ENCODE peak calls at places on chromosomes 6 and 20, in five cellular contexts. B, T, J, C and X are unnamed samples.

GRCh38 chr6:146775227-146775626 is 176.5 kb downstream of the ADGB start:
- DNase-seq in B (no peak), T (peak; percentile 10), J (no peak), C (no peak), X (no peak)

GRCh38 chr6:150799276-150799805 is 66.2 kb upstream of the MTHFD1L start:
- DNase-seq in B (no peak), T (no peak), J (no peak), C (no peak), X (no peak)

GRCh38 chr6:7216941-7217621 is 95.9 kb downstream of the SSR1 start:
- DNase-seq in B (no peak), T (no peak), J (no peak), C (peak; percentile 66), X (no peak)

GRCh38 chr6:10595731-10596664 is 74.8 kb downstream of the GCNT2 start:
- DNase-seq in B (no peak), T (no peak), J (no peak), C (no peak), X (no peak)

GRCh38 chr6:142872376-142872775 is 72.6 kb downstream of the HIVEP2 start:
- DNase-seq in B (no peak), T (peak; percentile 51), J (no peak), C (no peak), X (no peak)

GRCh38 chr6:43834528-43835145 is 64.6 kb downstream of the VEGFA start:
- DNase-seq in B (no peak), T (no peak), J (no peak), C (no peak), X (no peak)

GRCh38 chr20:36122931-36123288 is 31.6 kb upstream of the EPB41L1 start:
- DNase-seq in B (no peak), T (no peak), J (no peak), C (no peak), X (no peak)

GRCh38 chr6:150380256-150380655 is 11.4 kb downstream of the IYD start:
- DNase-seq in B (no peak), T (peak; percentile 32), J (no peak), C (no peak), X (no peak)

GRCh38 chr20:23142162-23143050 is 56.3 kb upstream of the CD93 start:
- DNase-seq in B (no peak), T (no peak), J (no peak), C (no peak), X (no peak)

GRCh38 chr6:87436435-87436834 is 28.7 kb downstream of the CFAP206 start:
- DNase-seq in B (peak; percentile 11), T (peak; percentile 68), J (peak; percentile 15), C (no peak), X (peak; percentile 60)

GRCh38 chr6:170296746-170297576 is 6.1 kb upstream of the DLL1 start:
- DNase-seq in B (no peak), T (no peak), J (no peak), C (peak; percentile 77), X (no peak)
- H3K4me3 ChIP-seq in B (no peak overlapping the region), T (no peak overlapping the region), J (no peak overlapping the region), C (no peak overlapping the region), X (no peak overlapping the region)

DNA sequence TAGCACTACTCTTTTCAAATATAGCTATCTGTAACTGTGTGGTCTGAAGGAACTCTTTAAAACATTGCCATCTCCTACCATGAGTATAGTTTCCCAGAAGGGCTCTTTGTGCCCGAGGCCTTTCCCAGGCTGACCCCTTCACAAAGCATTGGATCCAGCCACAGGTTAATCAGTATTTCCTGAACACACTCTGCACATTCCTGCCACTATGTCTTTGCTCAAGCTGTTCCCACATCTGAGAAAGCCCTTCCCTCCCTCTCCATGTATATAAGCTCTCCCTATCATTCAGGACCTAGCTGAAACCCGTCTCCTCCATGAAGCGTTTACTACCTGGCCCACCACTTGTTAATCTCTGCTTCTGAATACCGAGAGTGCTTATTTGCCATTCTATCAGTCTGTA is 47.8 kb upstream of the PKHD1 start:
- DNase-seq in B (no peak), T (no peak), J (no peak), C (no peak), X (no peak)
- TF ChIP-seq CTCF in B (no peak), T (no peak), J (no peak), C (no peak), X (no peak)

GRCh38 chr6:111087106-111087835 is at the start of gene SLC16A10:
- DNase-seq in B (no peak), T (peak; percentile 52), J (peak; percentile 45), C (peak; percentile 96), X (no peak)

GRCh38 chr6:111086685-111087084 is 618 bp upstream of the SLC16A10 start:
- DNase-seq in B (no peak), T (no peak), J (no peak), C (no peak), X (no peak)

GRCh38 chr6:111090766-111091165 is 3.5 kb downstream of the SLC16A10 start:
- DNase-seq in B (no peak), T (no peak), J (no peak), C (no peak), X (no peak)

GRCh38 chr6:111087871-111088667 is 766 bp downstream of the SLC16A10 start:
- DNase-seq in B (no peak), T (peak; percentile 35), J (no peak), C (peak; percentile 87), X (no peak)

DNA sequence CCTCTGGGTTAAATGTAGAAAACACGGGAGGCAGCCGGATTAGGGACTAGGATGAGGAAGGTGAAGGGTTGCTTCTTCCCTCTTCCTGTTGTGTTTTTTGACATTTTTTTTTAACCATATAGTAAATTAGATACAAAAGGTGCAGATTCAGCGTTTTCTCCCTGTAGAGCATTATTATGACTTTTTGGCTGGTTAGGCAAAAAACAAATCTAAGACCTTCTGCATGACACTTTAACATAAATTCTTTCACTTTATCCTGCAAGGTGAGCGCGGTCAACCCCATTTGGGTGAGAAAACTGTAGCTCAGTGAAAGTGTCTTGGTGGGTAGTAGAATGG is 1.3 kb downstream of the SLC16A10 start:
- DNase-seq in B (no peak), T (peak; percentile 12), J (no peak), C (no peak), X (no peak)
- H3K4me3 ChIP-seq in B (no peak overlapping the region), T (no peak overlapping the region), J (peak overlapping the region; percentile 15), C (no peak overlapping the region), X (peak overlapping the region; percentile 48)

GRCh38 chr6:14398953-14399352 is 281.4 kb downstream of the CD83 start:
- DNase-seq in B (no peak), T (no peak), J (no peak), C (no peak), X (no peak)

GRCh38 chr6:14397518-14397901 is 279.9 kb downstream of the CD83 start:
- DNase-seq in B (no peak), T (no peak), J (no peak), C (no peak), X (no peak)

GRCh38 chr6:14396392-14396791 is 278.8 kb downstream of the CD83 start:
- DNase-seq in B (no peak), T (no peak), J (no peak), C (no peak), X (no peak)

GRCh38 chr6:14399635-14400034 is 282.1 kb downstream of the CD83 start:
- DNase-seq in B (no peak), T (no peak), J (no peak), C (no peak), X (no peak)

GRCh38 chr6:14396826-14397517 is 279.4 kb downstream of the CD83 start:
- DNase-seq in B (no peak), T (peak; percentile 59), J (no peak), C (peak; percentile 66), X (no peak)
- TF ChIP-seq CTCF in B (peak; percentile 30), T (no peak), J (no peak), C (no peak), X (peak; percentile 23)